ENCODE peak calls at places on chromosomes 16 and 17, in ten cellular contexts. M is fibroblast of lung, Q is ascending aorta, D is mesothelial cell of epicardium, L is heart left ventricle, K is right lobe of liver, O is B cell, P is H9, S is brain microvascular endothelial cell, Y is PC-9. F is an unnamed sample.

GRCh38 chr16:27426423-27427408 is 24.7 kb downstream of the IL21R start:
- DNase-seq in M (peak), Q (no peak), D (peak), L (no peak), K (peak), O (peak), P (peak), S (peak), Y (peak), F (no peak)

GRCh38 chr17:40319651-40320550 is 10.9 kb downstream of the RARA start:
- DNase-seq in M (no peak), Q (no peak), D (no peak), L (peak), K (no peak), O (no peak), P (peak), S (no peak), Y (no peak), F (peak)

GRCh38 chr16:81313731-81314602 is 795 bp upstream of the GAN start:
- DNase-seq in M (peak), Q (no peak), D (no peak), L (no peak), K (no peak), O (no peak), P (peak), S (no peak), Y (no peak), F (no peak)

GRCh38 chr16:57623251-57624043 is 5.0 kb upstream of the ADGRG1 start:
- DNase-seq in M (peak), Q (no peak), D (no peak), L (no peak), K (no peak), O (no peak), P (peak), S (peak), Y (peak), F (peak)

GRCh38 chr16:67170168-67170947 is at the start of gene NOL3:
- DNase-seq in M (peak), Q (peak), D (no peak), L (peak), K (peak), O (peak), P (peak), S (peak), Y (peak), F (peak)

GRCh38 chr16:11251525-11252481 is 4.2 kb downstream of the SOCS1 start:
- DNase-seq in M (peak), Q (no peak), D (no peak), L (no peak), K (no peak), O (no peak), P (no peak), S (peak), Y (no peak), F (no peak)

GRCh38 chr16:917591-918061 is 53.2 kb downstream of the LMF1 start:
- DNase-seq in M (no peak), Q (no peak), D (no peak), L (peak), K (no peak), O (no peak), P (no peak), S (no peak), Y (no peak), F (no peak)

GRCh38 chr16:20285993-20286499 is 41.3 kb downstream of the GP2 start:
- DNase-seq in M (no peak), Q (no peak), D (no peak), L (no peak), K (no peak), O (no peak), P (no peak), S (no peak), Y (no peak), F (no peak)

GRCh38 chr16:14303654-14304394 is 232.7 kb downstream of the MRTFB start:
- DNase-seq in M (no peak), Q (no peak), D (no peak), L (no peak), K (peak), O (no peak), P (peak), S (no peak), Y (no peak), F (no peak)

GRCh38 chr17:6041261-6041660 is 28.9 kb upstream of the WSCD1 start:
- DNase-seq in M (no peak), Q (no peak), D (no peak), L (no peak), K (no peak), O (no peak), P (no peak), S (no peak), Y (no peak), F (no peak)

GRCh38 chr17:82862758-82863645 is 23.2 kb upstream of the ZNF750 start:
- DNase-seq in M (no peak), Q (no peak), D (no peak), L (peak), K (no peak), O (no peak), P (no peak), S (no peak), Y (no peak), F (no peak)

GRCh38 chr16:14302031-14302398 is 230.9 kb downstream of the MRTFB start:
- DNase-seq in M (peak), Q (no peak), D (no peak), L (peak), K (peak), O (peak), P (peak), S (no peak), Y (peak), F (peak)

GRCh38 chr16:84759061-84759460 is 59.3 kb downstream of the USP10 start:
- DNase-seq in M (peak), Q (no peak), D (no peak), L (no peak), K (no peak), O (no peak), P (no peak), S (peak), Y (no peak), F (no peak)

GRCh38 chr16:86157616-86158247 is 258.8 kb downstream of the IRF8 start:
- DNase-seq in M (peak), Q (no peak), D (no peak), L (no peak), K (no peak), O (no peak), P (no peak), S (no peak), Y (no peak), F (no peak)

GRCh38 chr17:77120866-77121265 is 19.9 kb upstream of the SEC14L1 start:
- DNase-seq in M (peak), Q (no peak), D (no peak), L (peak), K (no peak), O (no peak), P (no peak), S (no peak), Y (no peak), F (no peak)

GRCh38 chr16:78584213-78584860 is 484.9 kb downstream of the WWOX start:
- DNase-seq in M (no peak), Q (no peak), D (no peak), L (no peak), K (no peak), O (no peak), P (no peak), S (no peak), Y (no peak), F (no peak)

GRCh38 chr17:4584835-4585187 is 482 bp downstream of the SMTNL2 start:
- DNase-seq in M (no peak), Q (no peak), D (no peak), L (no peak), K (no peak), O (no peak), P (no peak), S (no peak), Y (no peak), F (no peak)

GRCh38 chr16:87404764-87405625 is 12.9 kb downstream of the MAP1LC3B start:
- DNase-seq in M (no peak), Q (no peak), D (no peak), L (no peak), K (peak), O (no peak), P (no peak), S (no peak), Y (no peak), F (no peak)

GRCh38 chr16:51095114-51095872 is 55.8 kb downstream of the SALL1 start:
- DNase-seq in M (no peak), Q (no peak), D (no peak), L (no peak), K (peak), O (no peak), P (no peak), S (no peak), Y (no peak), F (no peak)

GRCh38 chr17:51200295-51200694 is 34.1 kb downstream of the NME2 start:
- DNase-seq in M (no peak), Q (no peak), D (no peak), L (no peak), K (no peak), O (no peak), P (no peak), S (no peak), Y (no peak), F (no peak)

GRCh38 chr17:163514-164103 is 17.8 kb downstream of the DOC2B start:
- DNase-seq in M (no peak), Q (no peak), D (no peak), L (no peak), K (no peak), O (no peak), P (peak), S (no peak), Y (no peak), F (peak)
- TF ChIP-seq CTCF in M (no peak), Q (no peak), D (peak), L (no peak), K (no peak), O (no peak), P (peak), S (peak), Y (peak), F (peak)

GRCh38 chr17:81366648-81367047 is 28.6 kb upstream of the BAHCC1 start:
- DNase-seq in M (no peak), Q (no peak), D (no peak), L (no peak), K (no peak), O (no peak), P (no peak), S (no peak), Y (no peak), F (no peak)

GRCh38 chr17:81364278-81365147 is 30.7 kb upstream of the BAHCC1 start:
- DNase-seq in M (no peak), Q (no peak), D (no peak), L (no peak), K (no peak), O (no peak), P (peak), S (no peak), Y (no peak), F (no peak)

GRCh38 chr17:81367171-81367570 is 28.1 kb upstream of the BAHCC1 start:
- DNase-seq in M (no peak), Q (no peak), D (no peak), L (no peak), K (no peak), O (no peak), P (peak), S (no peak), Y (no peak), F (no peak)

GRCh38 chr17:81365148-81365600 is 30.1 kb upstream of the BAHCC1 start:
- DNase-seq in M (peak), Q (peak), D (no peak), L (peak), K (peak), O (peak), P (peak), S (peak), Y (peak), F (no peak)

DNA sequence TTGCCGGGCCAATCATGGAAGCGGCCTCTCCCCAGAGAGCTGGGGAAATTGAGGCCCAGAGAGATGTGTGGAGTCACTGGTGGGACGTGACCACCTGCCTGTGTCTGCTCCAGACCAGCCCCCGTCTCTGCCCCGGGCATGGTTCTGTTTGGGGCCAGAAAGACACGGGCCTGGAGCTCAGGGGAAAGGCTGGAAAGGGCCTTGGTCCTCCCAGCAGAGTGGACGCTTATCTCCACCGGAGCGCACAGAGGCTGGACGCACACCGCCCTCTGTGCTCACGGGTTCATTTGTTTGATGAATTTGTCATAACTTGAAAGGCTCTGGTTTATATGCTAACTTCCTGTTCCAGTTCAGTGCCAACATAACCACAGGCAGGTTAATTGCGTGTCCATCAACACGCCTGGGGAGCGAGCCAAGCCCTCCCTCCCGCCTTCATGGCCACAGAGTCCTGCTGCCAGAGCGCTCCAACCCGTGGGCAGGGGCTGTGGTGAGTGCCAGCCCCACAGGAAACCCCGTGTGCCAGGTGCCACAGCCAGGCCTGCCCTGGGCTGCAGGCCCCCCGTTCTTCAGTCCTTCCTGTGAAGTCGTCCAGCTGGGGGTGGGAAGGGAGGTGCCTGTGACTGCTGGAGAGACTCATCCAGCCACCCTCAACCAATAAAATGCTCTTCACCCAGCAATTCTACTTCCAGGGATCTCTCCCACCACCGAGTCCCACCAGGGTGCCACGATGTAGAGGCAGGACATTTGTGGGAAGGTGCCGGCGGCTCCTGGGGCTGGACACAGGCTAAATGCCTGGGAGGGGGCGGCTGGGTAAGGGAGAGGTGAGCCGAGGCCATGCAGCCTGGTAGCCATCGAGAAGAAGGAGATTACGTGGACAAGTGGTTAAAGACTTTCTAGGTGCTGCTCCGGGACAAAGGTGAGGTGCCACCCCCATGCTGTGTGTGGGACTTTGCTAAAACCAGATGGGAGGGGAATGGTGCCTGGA is 29.4 kb upstream of the BAHCC1 start:
- DNase-seq in M (peak), Q (peak), D (no peak), L (no peak), K (no peak), O (peak), P (peak), S (no peak), Y (peak), F (no peak)
- TF ChIP-seq CTCF in M (no peak), Q (no peak), D (no peak), L (no peak), K (no peak), O (no peak), P (no peak), S (no peak), Y (no peak), F (no peak)

DNA sequence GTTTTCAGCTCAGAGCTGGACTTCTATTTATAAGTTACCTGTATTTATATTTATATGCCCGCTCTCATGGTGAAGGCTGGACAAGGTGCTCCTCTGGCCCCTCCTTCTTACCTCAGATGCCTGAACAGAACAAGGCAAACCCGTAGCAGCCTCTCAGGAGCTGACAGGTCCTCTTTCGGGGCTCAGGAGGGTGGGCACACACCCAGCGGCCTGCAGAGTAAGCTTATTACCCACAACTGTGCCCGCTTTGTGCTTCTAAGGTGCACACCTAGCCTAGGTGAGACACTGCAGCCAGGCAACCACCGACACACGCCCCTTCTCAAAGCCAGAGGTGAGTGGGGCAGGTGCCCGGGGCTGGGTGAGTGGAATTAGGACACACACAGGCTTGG is 5.3 kb downstream of the NKIRAS2 start:
- DNase-seq in M (no peak), Q (no peak), D (no peak), L (no peak), K (no peak), O (no peak), P (no peak), S (no peak), Y (no peak), F (no peak)
- TF ChIP-seq CTCF in M (no peak), Q (no peak), D (peak), L (no peak), K (no peak), O (no peak), P (no peak), S (no peak), Y (peak), F (no peak)

GRCh38 chr16:12818331-12818730 is 14.6 kb upstream of the CPPED1 start:
- DNase-seq in M (no peak), Q (no peak), D (no peak), L (no peak), K (no peak), O (no peak), P (no peak), S (no peak), Y (no peak), F (no peak)
- TF ChIP-seq CTCF in M (no peak), Q (no peak), D (no peak), L (no peak), K (no peak), O (no peak), P (no peak), S (no peak), Y (no peak), F (no peak)

DNA sequence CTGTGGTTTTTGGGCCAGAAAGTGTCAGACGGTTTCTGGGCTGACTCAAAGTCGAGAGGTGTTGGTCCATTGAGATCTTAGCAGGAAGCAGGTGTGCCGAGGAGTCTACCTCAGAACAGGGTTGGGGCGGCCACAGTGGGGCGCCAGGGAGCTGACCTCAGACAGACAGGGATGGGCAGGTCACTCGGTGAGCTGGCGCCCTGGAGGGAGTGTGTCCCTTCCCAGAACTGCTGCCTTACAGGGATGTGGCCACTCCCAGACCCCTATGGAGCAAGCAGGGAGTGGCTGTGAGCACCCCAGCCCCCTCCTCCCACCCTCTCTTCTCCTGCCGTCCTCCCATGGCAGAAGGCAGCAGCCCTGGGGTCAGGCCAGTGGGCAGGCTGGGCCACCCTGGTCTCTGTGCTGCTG is 14.0 kb upstream of the DPEP1 start:
- DNase-seq in M (no peak), Q (no peak), D (no peak), L (no peak), K (no peak), O (no peak), P (peak), S (no peak), Y (peak), F (peak)
- TF ChIP-seq CTCF in M (no peak), Q (no peak), D (no peak), L (no peak), K (no peak), O (peak), P (peak), S (peak), Y (peak), F (peak)

GRCh38 chr17:45426561-45426960 is 6.1 kb downstream of the ARHGAP27 start:
- DNase-seq in M (no peak), Q (no peak), D (no peak), L (no peak), K (no peak), O (no peak), P (no peak), S (no peak), Y (no peak), F (no peak)

GRCh38 chr17:45427181-45427835 is 5.4 kb downstream of the ARHGAP27 start:
- DNase-seq in M (no peak), Q (no peak), D (no peak), L (peak), K (no peak), O (no peak), P (peak), S (no peak), Y (peak), F (no peak)

GRCh38 chr17:45425125-45425983 is 7.3 kb downstream of the ARHGAP27 start:
- DNase-seq in M (peak), Q (no peak), D (peak), L (peak), K (peak), O (peak), P (peak), S (peak), Y (peak), F (no peak)

GRCh38 chr17:45424769-45425124 is 7.9 kb downstream of the ARHGAP27 start:
- DNase-seq in M (no peak), Q (no peak), D (no peak), L (no peak), K (no peak), O (no peak), P (no peak), S (no peak), Y (no peak), F (no peak)

DNA sequence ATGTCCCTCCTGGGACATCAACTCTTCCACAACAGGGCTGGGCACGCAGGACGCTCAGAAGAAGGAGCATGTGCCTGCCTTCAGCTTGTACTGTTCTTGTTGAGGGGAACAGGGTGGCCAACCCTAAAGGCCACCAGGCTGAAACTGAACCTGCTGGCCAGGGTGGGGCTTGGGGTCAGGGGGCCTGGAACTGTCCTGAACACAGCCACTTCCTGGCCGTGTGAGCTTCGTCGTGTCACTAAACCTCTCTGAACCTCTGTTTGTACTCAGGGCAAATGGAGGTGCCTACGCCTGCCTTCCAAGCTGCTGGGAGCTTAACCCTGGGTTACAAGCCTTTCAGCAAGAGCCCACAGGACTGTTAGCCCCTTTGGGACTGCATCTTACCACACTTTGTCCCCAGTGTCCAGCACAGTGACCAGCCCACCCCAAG is 6.7 kb downstream of the ARHGAP27 start:
- DNase-seq in M (no peak), Q (no peak), D (no peak), L (no peak), K (no peak), O (no peak), P (peak), S (no peak), Y (no peak), F (no peak)
- TF ChIP-seq CTCF in M (no peak), Q (no peak), D (no peak), L (no peak), K (no peak), O (no peak), P (no peak), S (no peak), Y (peak), F (no peak)

DNA sequence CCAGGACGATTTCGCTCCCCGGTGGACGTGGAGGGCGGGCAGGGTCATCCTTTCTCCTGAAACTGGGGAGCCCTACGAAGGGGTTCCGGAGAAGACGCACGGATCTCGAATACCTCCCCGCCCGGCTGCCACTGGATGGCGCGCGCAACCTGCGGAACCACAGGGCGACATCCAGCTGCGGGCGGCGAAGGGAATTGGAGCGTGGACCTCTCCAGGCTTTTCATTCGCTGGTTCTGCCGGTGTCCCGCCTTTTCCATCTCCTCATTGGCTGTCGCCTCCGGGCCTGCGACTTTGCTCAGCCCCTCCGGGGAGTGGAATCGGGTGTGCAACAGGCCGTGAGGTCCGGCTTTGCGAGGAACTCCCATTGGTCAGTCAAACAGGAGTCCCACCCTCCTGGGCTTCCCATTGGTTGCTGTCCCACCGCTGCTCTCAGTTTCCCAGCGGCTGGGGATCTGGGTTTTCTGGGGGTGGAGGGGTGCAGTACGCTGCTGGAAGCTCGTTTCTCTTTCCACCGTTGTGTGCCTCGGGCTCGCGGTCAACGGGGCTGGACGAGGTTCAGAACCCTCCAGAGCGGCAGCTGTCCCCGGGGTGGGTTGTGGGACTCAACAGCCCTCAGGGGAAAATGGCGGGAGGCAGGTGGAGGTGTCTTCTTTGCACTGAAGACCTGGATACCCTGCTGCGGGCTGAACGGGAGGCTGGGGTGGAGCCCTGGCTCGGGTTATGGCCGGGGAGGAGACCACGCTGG is 14.5 kb downstream of the OR1D5 start:
- DNase-seq in M (peak), Q (peak), D (peak), L (peak), K (peak), O (peak), P (peak), S (peak), Y (peak), F (peak)
- TF ChIP-seq CTCF in M (peak), Q (peak), D (no peak), L (peak), K (peak), O (peak), P (peak), S (peak), Y (peak), F (peak)

GRCh38 chr17:74748279-74748528 is 224 bp upstream of the NHERF1 start:
- DNase-seq in M (no peak), Q (no peak), D (no peak), L (no peak), K (no peak), O (no peak), P (peak), S (no peak), Y (no peak), F (no peak)
- TF ChIP-seq CTCF in M (no peak), Q (peak), D (no peak), L (peak), K (no peak), O (no peak), P (no peak), S (no peak), Y (no peak), F (no peak)

F was measured in MM.1S.